ENCODE peak calls at places on chromosome 4, in six cellular contexts. C is osteoblast; S is CD8-positive, alpha-beta T cell; T is AG10803; W is HL-60; O is stomach. E is an unnamed sample.

GRCh38 chr4:67779631-67780030 is 25.4 kb upstream of the GNRHR start:
- DNase-seq in C (no peak), S (no peak), T (peak), W (no peak), O (no peak), E (no peak)

GRCh38 chr4:154399259-154399974 is 92.2 kb downstream of the DCHS2 start:
- DNase-seq in C (no peak), S (no peak), T (peak), W (no peak), O (no peak), E (no peak)

GRCh38 chr4:37670249-37670648 is 15.9 kb downstream of the RELL1 start:
- DNase-seq in C (no peak), S (no peak), T (no peak), W (no peak), O (no peak), E (no peak)

GRCh38 chr4:148225639-148226038 is 216.6 kb downstream of the NR3C2 start:
- DNase-seq in C (no peak), S (no peak), T (peak), W (no peak), O (no peak), E (no peak)

GRCh38 chr4:992297-993110 is 700 bp downstream of the SLC26A1 start:
- DNase-seq in C (no peak), S (no peak), T (no peak), W (no peak), O (peak), E (peak)

GRCh38 chr4:106010761-106011160 is 115.5 kb downstream of the NPNT start:
- DNase-seq in C (no peak), S (no peak), T (no peak), W (no peak), O (no peak), E (no peak)

GRCh38 chr4:86961605-86962295 is 26.9 kb downstream of the AFF1 start:
- DNase-seq in C (no peak), S (no peak), T (peak), W (peak), O (no peak), E (no peak)

GRCh38 chr4:104491826-104492771 is 2.6 kb downstream of the CXXC4 start:
- DNase-seq in C (peak), S (no peak), T (no peak), W (no peak), O (no peak), E (no peak)

GRCh38 chr4:148444296-148445070 is 2.3 kb upstream of the NR3C2 start:
- DNase-seq in C (peak), S (peak), T (no peak), W (no peak), O (peak), E (peak)

GRCh38 chr4:87985097-87985886 is 9.8 kb downstream of the SPP1 start:
- DNase-seq in C (no peak), S (peak), T (peak), W (no peak), O (peak), E (peak)

GRCh38 chr4:88897180-88897579 is 159.8 kb downstream of the FAM13A start:
- DNase-seq in C (no peak), S (no peak), T (no peak), W (no peak), O (no peak), E (no peak)

GRCh38 chr4:186132577-186133277 is 28.2 kb downstream of the FAM149A start:
- DNase-seq in C (no peak), S (no peak), T (peak), W (no peak), O (no peak), E (no peak)

GRCh38 chr4:27293831-27294230 is 433.2 kb downstream of the STIM2 start:
- DNase-seq in C (no peak), S (no peak), T (no peak), W (no peak), O (no peak), E (no peak)

GRCh38 chr4:40525811-40526598 is 103.7 kb downstream of the RBM47 start:
- DNase-seq in C (peak), S (no peak), T (peak), W (no peak), O (peak), E (peak)

GRCh38 chr4:73895201-73896177 is 26.3 kb downstream of the CXCL1 start:
- DNase-seq in C (no peak), S (no peak), T (no peak), W (no peak), O (no peak), E (no peak)

DNA sequence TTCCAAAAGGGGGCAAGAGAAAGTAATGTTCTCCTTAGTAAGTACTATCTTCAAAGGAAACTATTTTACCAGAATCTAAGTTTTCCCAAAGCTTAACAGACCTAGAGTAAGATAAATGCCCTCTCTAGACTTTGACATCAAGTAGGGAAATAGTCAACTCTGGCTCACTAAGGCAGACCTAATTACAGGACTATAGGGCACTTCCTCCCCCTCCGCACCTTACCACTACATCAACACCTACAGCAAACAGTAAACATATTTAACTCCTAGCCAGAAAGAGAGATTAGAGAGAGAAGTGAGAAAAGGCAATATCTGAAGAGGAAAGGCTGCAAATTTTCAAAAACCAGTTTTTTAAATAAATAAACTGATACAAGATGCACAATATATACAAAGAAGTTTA is 60.4 kb downstream of the CNOT6L start:
- DNase-seq in C (no peak), S (no peak), T (no peak), W (no peak), O (no peak), E (no peak)
- H3K4me3 ChIP-seq in C (no peak), S (no peak), T (no peak), W (no peak), O (no peak), E (no peak)

GRCh38 chr4:181536196-181536746 is 706.9 kb upstream of the TENM3 start:
- DNase-seq in C (no peak), S (no peak), T (no peak), W (no peak), O (no peak), E (no peak)
- H3K4me3 ChIP-seq in C (no peak), S (no peak), T (no peak), W (no peak), O (no peak), E (no peak)

GRCh38 chr4:169664615-169665014 is 44.2 kb downstream of the CLCN3 start:
- DNase-seq in C (no peak), S (no peak), T (peak), W (no peak), O (no peak), E (no peak)
- H3K4me3 ChIP-seq in C (no peak), S (no peak), T (no peak), W (no peak), O (no peak), E (no peak)

DNA sequence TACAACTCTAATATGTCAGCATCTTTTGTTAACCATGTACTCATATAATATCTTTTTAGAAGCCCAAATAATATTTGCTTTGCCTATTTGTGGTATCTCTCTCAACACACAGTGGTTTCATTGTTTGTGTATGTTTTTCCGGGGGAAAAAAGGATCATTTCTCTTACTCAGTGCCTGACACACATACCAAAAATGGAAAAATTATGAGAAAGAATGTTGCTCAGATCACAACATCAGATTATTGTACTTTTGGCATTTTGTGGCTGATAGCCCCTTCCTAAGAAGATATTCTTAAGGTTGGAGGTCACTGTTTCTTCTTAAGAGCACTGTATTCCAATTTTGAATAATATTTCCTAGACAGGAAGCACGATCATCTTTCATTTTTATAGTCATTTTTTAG is 93.6 kb downstream of the PDLIM5 start:
- DNase-seq in C (no peak), S (no peak), T (peak), W (no peak), O (no peak), E (no peak)
- H3K4me3 ChIP-seq in C (no peak), S (no peak), T (no peak), W (no peak), O (no peak), E (no peak)

E was measured in heart left ventricle.